ENCODE peak calls at places on chromosomes 2 and 18, in six cellular contexts. M is sigmoid colon, R is gastrocnemius medialis, Y is mesendoderm, F is SJSA1, G is ovary. J is an unnamed sample.

GRCh38 chr2:32423536-32423935 is 66.7 kb downstream of the BIRC6 start:
- DNase-seq in M (no peak), R (no peak), Y (no peak), F (no peak), G (no peak), J (no peak)

GRCh38 chr2:9797681-9798556 is 45.4 kb upstream of the TAF1B start:
- DNase-seq in M (no peak), R (no peak), Y (no peak), F (no peak), G (no peak), J (no peak)

GRCh38 chr18:33123852-33124251 is 316.7 kb downstream of the CCDC178 start:
- DNase-seq in M (no peak), R (no peak), Y (no peak), F (no peak), G (no peak), J (no peak)

GRCh38 chr18:519019-519879 is 18.7 kb upstream of the COLEC12 start:
- DNase-seq in M (peak; percentile 85), R (no peak), Y (peak; percentile 43), F (peak; percentile 60), G (peak; percentile 52), J (no peak)

GRCh38 chr18:69567813-69568488 is 167.3 kb downstream of the DOK6 start:
- DNase-seq in M (no peak), R (no peak), Y (peak; percentile 57), F (no peak), G (no peak), J (no peak)

GRCh38 chr2:192195548-192196418 is 1.1 kb upstream of the TMEFF2 start:
- DNase-seq in M (peak; percentile 62), R (no peak), Y (peak; percentile 67), F (peak; percentile 72), G (peak; percentile 29), J (no peak)

GRCh38 chr18:79857082-79857661 is 59.4 kb downstream of the KCNG2 start:
- DNase-seq in M (no peak), R (no peak), Y (peak; percentile 56), F (no peak), G (no peak), J (no peak)

GRCh38 chr18:34322365-34323289 is 97.9 kb upstream of the NOL4 start:
- DNase-seq in M (no peak), R (no peak), Y (peak; percentile 67), F (peak; percentile 20), G (peak; percentile 41), J (no peak)

GRCh38 chr2:132618734-132619133 is 51.3 kb downstream of the LYPD1 start:
- DNase-seq in M (no peak), R (no peak), Y (no peak), F (no peak), G (no peak), J (no peak)

GRCh38 chr18:58991127-58991798 is 126.6 kb downstream of the ZNF532 start:
- DNase-seq in M (no peak), R (peak; percentile 50), Y (no peak), F (no peak), G (no peak), J (no peak)

GRCh38 chr2:235330775-235331438 is 162.9 kb upstream of the AGAP1 start:
- DNase-seq in M (no peak), R (no peak), Y (no peak), F (peak; percentile 71), G (no peak), J (no peak)

GRCh38 chr2:218508299-218508698 is 59.9 kb downstream of the USP37 start:
- DNase-seq in M (no peak), R (no peak), Y (no peak), F (no peak), G (no peak), J (no peak)

GRCh38 chr2:175181104-175181876 is at the start of gene ATP5MC3:
- DNase-seq in M (peak; percentile 98), R (peak; percentile 96), Y (peak; percentile 98), F (peak; percentile 91), G (peak; percentile 95), J (peak; percentile 68)

GRCh38 chr2:117917223-117917917 is 96.5 kb downstream of the CCDC93 start:
- DNase-seq in M (no peak), R (no peak), Y (peak; percentile 58), F (no peak), G (no peak), J (no peak)

GRCh38 chr2:109356251-109357035 is 227.4 kb downstream of the SH3RF3 start:
- DNase-seq in M (peak; percentile 34), R (no peak), Y (no peak), F (no peak), G (no peak), J (no peak)

GRCh38 chr2:118686364-118686763 is 161.1 kb downstream of the EN1 start:
- DNase-seq in M (no peak), R (no peak), Y (no peak), F (no peak), G (no peak), J (no peak)

GRCh38 chr2:66555511-66556324 is 120.8 kb downstream of the MEIS1 start:
- DNase-seq in M (no peak), R (no peak), Y (no peak), F (no peak), G (peak; percentile 51), J (no peak)

GRCh38 chr2:215748446-215748845 is 264.9 kb downstream of the MREG start:
- DNase-seq in M (peak; percentile 70), R (peak; percentile 28), Y (no peak), F (no peak), G (no peak), J (no peak)

GRCh38 chr2:202790676-202791075 is 80.9 kb downstream of the ICA1L start:
- DNase-seq in M (no peak), R (no peak), Y (peak; percentile 53), F (no peak), G (no peak), J (no peak)
- H3K4me3 ChIP-seq in M (no peak overlapping the region), R (no peak overlapping the region), Y (no peak overlapping the region), F (no peak overlapping the region), G (no peak overlapping the region), J (no peak overlapping the region)

GRCh38 chr18:50558948-50559749 is 738 bp upstream of the MAPK4 start:
- DNase-seq in M (no peak), R (no peak), Y (no peak), F (no peak), G (no peak), J (no peak)
- H3K4me3 ChIP-seq in M (peak overlapping the region; percentile 67), R (peak overlapping the region; percentile 68), Y (peak overlapping the region; percentile 36), F (no peak overlapping the region), G (peak overlapping the region; percentile 56), J (peak overlapping the region; percentile 77)

DNA sequence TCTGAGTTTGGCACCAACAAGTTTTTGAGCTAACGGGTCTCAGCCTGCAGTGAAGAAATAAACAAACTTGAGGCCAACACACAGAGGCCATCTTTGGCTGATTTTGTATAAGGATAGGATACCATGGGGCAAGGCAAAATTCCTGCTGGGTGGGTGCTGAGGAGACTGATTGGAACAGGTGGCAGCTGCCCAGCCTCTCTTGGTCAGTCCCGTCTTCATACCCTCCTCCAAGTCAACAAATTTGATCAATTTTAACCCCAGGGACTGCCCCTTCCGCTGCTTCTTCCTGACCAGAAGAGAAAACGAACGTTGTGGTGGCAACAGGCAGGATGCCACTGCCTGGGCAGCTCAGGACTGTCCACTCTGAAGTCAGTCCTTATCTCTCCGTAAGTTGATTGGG is 139.3 kb downstream of the SPP2 start:
- DNase-seq in M (no peak), R (no peak), Y (no peak), F (no peak), G (no peak), J (no peak)
- H3K4me3 ChIP-seq in M (no peak overlapping the region), R (no peak overlapping the region), Y (no peak overlapping the region), F (no peak overlapping the region), G (no peak overlapping the region), J (no peak overlapping the region)

GRCh38 chr2:113275556-113276215 is 3.0 kb downstream of the PAX8 start:
- DNase-seq in M (no peak), R (no peak), Y (no peak), F (no peak), G (no peak), J (no peak)

GRCh38 chr2:113273031-113273551 is 5.6 kb downstream of the PAX8 start:
- DNase-seq in M (no peak), R (no peak), Y (peak; percentile 80), F (peak; percentile 42), G (no peak), J (no peak)

GRCh38 chr2:113268621-113269360 is 9.9 kb downstream of the PAX8 start:
- DNase-seq in M (no peak), R (no peak), Y (no peak), F (no peak), G (no peak), J (no peak)

GRCh38 chr2:113274427-113274826 is 4.3 kb downstream of the PAX8 start:
- DNase-seq in M (no peak), R (no peak), Y (no peak), F (no peak), G (no peak), J (no peak)

DNA sequence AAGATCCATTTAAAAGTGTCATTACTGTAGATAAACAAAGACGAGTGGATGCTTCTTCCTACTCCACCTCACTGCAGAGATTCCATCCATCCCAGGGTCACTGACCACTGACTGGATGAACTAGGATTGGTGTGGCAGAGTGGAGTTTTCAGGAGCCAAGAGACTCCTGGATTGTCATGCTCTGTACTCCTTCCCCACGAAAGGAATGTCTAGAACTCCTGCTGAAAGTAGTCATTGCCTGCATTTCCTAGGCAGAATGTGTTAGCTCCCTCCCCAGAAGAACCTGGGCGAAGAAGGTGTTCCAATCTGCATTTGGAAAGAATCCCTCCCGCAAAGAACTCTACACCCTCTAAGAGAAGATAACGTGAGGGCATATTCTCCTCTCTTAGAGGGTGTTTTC is 6.3 kb downstream of the PAX8 start:
- DNase-seq in M (no peak), R (no peak), Y (no peak), F (no peak), G (no peak), J (no peak)
- H3K4me3 ChIP-seq in M (no peak overlapping the region), R (no peak overlapping the region), Y (no peak overlapping the region), F (no peak overlapping the region), G (no peak overlapping the region), J (no peak overlapping the region)

DNA sequence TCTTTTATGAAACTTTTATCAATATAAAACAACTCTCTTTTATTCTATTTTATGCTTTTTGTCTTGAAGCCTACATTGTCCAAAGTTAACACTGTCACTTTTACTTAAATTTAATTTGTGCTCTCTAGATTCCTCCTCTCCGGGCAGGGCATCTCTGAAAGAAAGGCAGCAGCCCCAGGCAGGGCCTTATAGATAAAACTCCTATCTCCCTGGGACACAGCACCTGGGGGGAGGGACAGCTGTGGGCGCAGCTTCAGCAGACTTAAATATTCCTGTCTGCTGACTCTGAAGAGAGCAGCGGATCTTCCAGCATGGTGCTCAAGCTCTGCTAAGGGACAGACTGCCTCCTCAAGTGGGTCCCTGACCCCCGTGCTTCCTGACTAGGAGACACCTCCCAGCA is 447.7 kb upstream of the FANCL start:
- DNase-seq in M (no peak), R (no peak), Y (peak; percentile 49), F (no peak), G (no peak), J (no peak)
- H3K4me3 ChIP-seq in M (no peak overlapping the region), R (no peak overlapping the region), Y (no peak overlapping the region), F (no peak overlapping the region), G (no peak overlapping the region), J (no peak overlapping the region)

GRCh38 chr2:82143343-82143742 is 1838.8 kb upstream of the LRRTM1 start:
- DNase-seq in M (no peak), R (no peak), Y (no peak), F (no peak), G (no peak), J (no peak)

GRCh38 chr2:82139979-82140611 is 1835.5 kb upstream of the LRRTM1 start:
- DNase-seq in M (no peak), R (no peak), Y (peak; percentile 17), F (no peak), G (no peak), J (no peak)
- H3K4me3 ChIP-seq in M (no peak overlapping the region), R (no peak overlapping the region), Y (no peak overlapping the region), F (no peak overlapping the region), G (no peak overlapping the region), J (no peak overlapping the region)

GRCh38 chr18:55763298-55763697 is 175.3 kb upstream of the TCF4 start:
- DNase-seq in M (no peak), R (no peak), Y (no peak), F (peak; percentile 65), G (no peak), J (no peak)
- H3K4me3 ChIP-seq in M (no peak overlapping the region), R (no peak overlapping the region), Y (no peak overlapping the region), F (no peak overlapping the region), G (no peak overlapping the region), J (no peak overlapping the region)

J was measured in esophagus squamous epithelium.